ENCODE peak calls at places on chromosomes 16 and 17, in ten cellular contexts. U is upper lobe of right lung; L is hepatocyte; J is cardiac fibroblast; H is heart left ventricle; X is CD8-positive, alpha-beta T cell; S is epithelial cell of esophagus; E is ovary; T is heart right ventricle; Q is fibroblast of lung. B is an unnamed sample.
A peak's percentile ranks its signal among the peaks of the same experiment; 100 is the strongest.

GRCh38 chr16:14121135-14121534 is 50.0 kb downstream of the MRTFB start:
- DNase-seq in E (no peak), U (no peak), J (no peak), S (no peak), T (no peak), X (no peak), Q (no peak), L (no peak), H (no peak), B (peak; percentile 28)

GRCh38 chr17:21452377-21453143 is 76.4 kb downstream of the KCNJ12 start:
- DNase-seq in S (peak; percentile 68), J (peak; percentile 79), Q (peak; percentile 86), H (peak; percentile 58), U (peak; percentile 75), E (no peak), X (no peak), L (peak; percentile 67), T (peak; percentile 40), B (peak; percentile 73)

GRCh38 chr17:47275245-47275984 is 21.8 kb downstream of the ITGB3 start:
- DNase-seq in T (peak; percentile 91), S (peak; percentile 37), E (peak; percentile 95), Q (peak; percentile 93), X (no peak), J (peak; percentile 66), U (no peak), L (peak; percentile 88), H (peak; percentile 88), B (peak; percentile 92)

GRCh38 chr16:19294156-19294649 is 8.7 kb downstream of the CLEC19A start:
- DNase-seq in H (peak; percentile 56), Q (peak; percentile 9), L (peak; percentile 26), U (peak; percentile 81), T (peak; percentile 20), S (no peak), X (no peak), J (no peak), E (no peak), B (peak; percentile 6)

GRCh38 chr16:11682655-11683096 is 14.4 kb downstream of the SNN start:
- DNase-seq in E (no peak), L (no peak), T (no peak), H (no peak), S (peak; percentile 88), X (no peak), Q (peak; percentile 85), J (peak; percentile 93), U (no peak), B (peak; percentile 88)

GRCh38 chr16:67170948-67171649 is 761 bp downstream of the NOL3 start:
- DNase-seq in U (no peak), H (no peak), X (no peak), J (no peak), S (no peak), L (no peak), T (no peak), Q (peak; percentile 46), E (no peak), B (no peak)

GRCh38 chr17:33451221-33451620 is 158.1 kb upstream of the ASIC2 start:
- DNase-seq in Q (no peak), E (no peak), X (no peak), S (no peak), T (no peak), J (no peak), H (no peak), L (peak; percentile 19), U (no peak), B (peak; percentile 51)

GRCh38 chr16:49848530-49848929 is 7.4 kb downstream of the ZNF423 start:
- DNase-seq in U (no peak), J (no peak), T (no peak), H (no peak), Q (no peak), L (no peak), S (no peak), E (no peak), X (no peak), B (no peak)

GRCh38 chr16:9092282-9092962 is 978 bp downstream of the HAPSTR1 start:
- DNase-seq in Q (no peak), L (peak; percentile 69), S (no peak), T (peak; percentile 60), X (peak; percentile 30), E (peak; percentile 62), U (peak; percentile 79), J (no peak), H (peak; percentile 62), B (peak; percentile 25)

GRCh38 chr17:35052240-35052608 is 11.3 kb downstream of the RFFL start:
- DNase-seq in E (no peak), U (no peak), Q (peak; percentile 33), H (no peak), T (no peak), J (peak; percentile 49), X (no peak), L (no peak), S (no peak), B (no peak)

GRCh38 chr17:62126292-62126691 is 61.2 kb upstream of the MED13 start:
- DNase-seq in U (no peak), Q (no peak), X (no peak), E (no peak), T (no peak), L (no peak), H (no peak), J (no peak), S (no peak), B (no peak)

GRCh38 chr17:31074772-31075538 is 19.8 kb upstream of the NF1 start:
- DNase-seq in L (no peak), U (no peak), J (peak; percentile 7), T (no peak), E (no peak), S (peak; percentile 78), H (no peak), X (no peak), Q (no peak), B (peak; percentile 20)

GRCh38 chr17:76444518-76445311 is 8.2 kb downstream of the UBE2O start:
- DNase-seq in L (no peak), X (no peak), H (no peak), J (peak; percentile 36), Q (no peak), E (no peak), U (no peak), T (no peak), S (no peak), B (no peak)

GRCh38 chr17:76442341-76443338 is 10.3 kb downstream of the UBE2O start:
- DNase-seq in J (peak; percentile 42), T (no peak), E (no peak), U (no peak), Q (no peak), S (no peak), L (no peak), X (no peak), H (no peak), B (peak; percentile 56)

GRCh38 chr17:76446449-76447231 is 6.3 kb downstream of the UBE2O start:
- DNase-seq in Q (peak; percentile 79), L (peak; percentile 73), T (no peak), X (no peak), H (no peak), S (peak; percentile 93), J (peak; percentile 85), E (no peak), U (no peak), B (peak; percentile 95)

GRCh38 chr17:76447931-76448652 is 4.9 kb downstream of the UBE2O start:
- DNase-seq in U (no peak), S (peak; percentile 46), Q (no peak), L (no peak), J (peak; percentile 53), X (no peak), H (peak; percentile 52), E (no peak), T (no peak), B (peak; percentile 48)

GRCh38 chr17:76445697-76446448 is 7.1 kb downstream of the UBE2O start:
- DNase-seq in J (no peak), H (no peak), E (no peak), S (no peak), U (no peak), Q (no peak), T (no peak), L (no peak), X (no peak), B (no peak)
- H3K4me3 ChIP-seq in J (no peak overlapping the region), H (no peak overlapping the region), E (no peak overlapping the region), S (no peak overlapping the region), U (no peak overlapping the region), Q (no peak overlapping the region), T (no peak overlapping the region), L (no peak overlapping the region), X (no peak overlapping the region), B (peak overlapping the region; percentile 7)

GRCh38 chr16:7086842-7087616 is 245.6 kb upstream of the RBFOX1 start:
- DNase-seq in L (peak; percentile 78), X (no peak), T (peak; percentile 33), H (peak; percentile 19), U (no peak), E (no peak), J (no peak), S (no peak), Q (no peak), B (no peak)
- TF ChIP-seq CTCF in L (peak; percentile 59), X (no peak), T (no peak), H (peak; percentile 28), U (peak; percentile 18), E (no peak), J (no peak), S (no peak), Q (no peak), B (no peak)

DNA sequence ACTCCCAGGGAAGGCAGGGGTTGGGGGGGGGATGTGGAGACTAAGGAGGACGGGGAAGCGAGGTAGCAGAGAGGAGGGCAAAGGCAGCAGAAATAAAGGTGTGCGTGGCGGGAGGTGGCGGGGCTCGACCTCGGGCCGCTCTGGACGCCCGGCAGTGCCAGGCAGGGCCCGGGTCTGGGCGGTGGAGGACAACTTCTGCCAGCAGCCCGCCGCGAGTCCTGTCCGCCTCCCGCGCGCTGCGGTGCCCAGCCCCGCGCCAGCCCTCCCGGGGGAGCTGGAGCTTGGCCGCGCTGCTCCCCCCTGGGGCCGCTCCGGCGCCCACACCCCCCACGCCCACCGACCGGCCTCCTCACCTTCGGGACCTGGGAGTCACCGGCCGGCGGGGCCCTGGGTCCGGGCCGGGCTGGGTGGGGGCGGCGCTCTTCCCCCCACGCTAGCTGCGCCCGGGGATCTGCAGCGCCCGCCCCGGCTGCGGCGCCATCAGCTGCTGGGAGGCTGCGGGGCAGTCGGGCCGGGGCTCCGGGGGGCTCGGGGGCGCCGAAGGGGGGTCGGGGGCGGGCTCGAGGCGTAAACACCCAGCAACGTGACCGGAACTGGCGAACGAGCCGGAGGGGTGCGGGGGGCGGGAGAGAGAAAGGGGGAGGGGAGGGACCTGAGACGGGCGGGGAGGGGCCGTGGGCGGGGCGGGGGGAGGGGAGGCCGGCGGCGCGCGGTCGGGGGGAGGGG is at the start of gene CCDC92B:
- DNase-seq in X (no peak), J (no peak), U (no peak), L (no peak), Q (no peak), S (no peak), T (no peak), E (no peak), H (no peak), B (no peak)
- H3K4me3 ChIP-seq in X (no peak within 1 kb of the TSS), J (no peak within 1 kb of the TSS), U (no peak within 1 kb of the TSS), L (no peak within 1 kb of the TSS), Q (no peak within 1 kb of the TSS), S (no peak within 1 kb of the TSS), T (no peak within 1 kb of the TSS), E (no peak within 1 kb of the TSS), H (no peak within 1 kb of the TSS), B (no peak within 1 kb of the TSS)

DNA sequence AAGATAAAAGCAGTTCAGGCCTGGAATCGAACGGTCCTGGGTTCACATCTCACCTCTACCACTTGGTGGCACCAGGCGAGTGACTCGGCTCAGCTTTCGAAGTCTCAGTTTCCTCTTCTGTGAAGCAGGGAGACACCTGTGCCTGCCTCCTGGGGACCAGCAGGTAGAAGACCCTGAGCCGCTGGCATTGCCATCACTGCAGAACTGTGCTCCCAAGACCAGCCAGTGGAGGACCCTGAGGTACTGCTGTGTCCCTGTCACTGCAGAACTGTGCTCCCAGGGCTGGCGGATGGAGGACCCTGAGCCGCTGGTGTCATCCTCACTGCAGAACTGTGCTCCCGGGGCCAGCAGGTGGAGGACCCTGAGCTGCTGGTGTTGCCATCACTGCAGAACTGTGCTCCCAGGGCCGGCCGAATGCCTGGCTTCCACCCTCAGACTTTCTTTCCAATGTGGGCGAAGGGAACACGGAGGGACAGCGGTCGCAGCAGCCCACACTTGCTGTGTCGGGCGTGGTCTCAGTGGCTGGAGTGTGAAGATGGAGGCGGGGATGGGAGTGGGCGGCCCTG is 8.7 kb upstream of the SLC7A5 start:
- DNase-seq in L (no peak), S (no peak), E (no peak), J (no peak), T (no peak), Q (no peak), X (no peak), H (no peak), U (no peak), B (no peak)
- TF ChIP-seq CTCF in L (no peak), S (peak; percentile 15), E (no peak), J (no peak), T (no peak), Q (no peak), X (no peak), H (no peak), U (peak; percentile 15), B (no peak)

B was measured in fibroblast of villous mesenchyme.